ENCODE peak calls at places on chromosome 14, in five cellular contexts. K, H, F, C and V are unnamed samples. For H3K36me3, the result is how much of the 10 kb centered on the place peaks cover.

GRCh38 chr14:98958048-98959031 is 313.7 kb downstream of the BCL11B start:
- DNase-seq in K (no peak), H (no peak), F (no peak), C (no peak), V (no peak)

GRCh38 chr14:69010632-69011031 is 31.5 kb upstream of the ACTN1 start:
- DNase-seq in K (no peak), H (peak), F (no peak), C (no peak), V (no peak)

GRCh38 chr14:48703728-48704467 is 882.3 kb downstream of the RPS29 start:
- DNase-seq in K (no peak), H (no peak), F (no peak), C (no peak), V (no peak)

GRCh38 chr14:37598085-37598972 is 2.9 kb downstream of the TTC6 start:
- DNase-seq in K (no peak), H (peak), F (no peak), C (no peak), V (no peak)

GRCh38 chr14:90049390-90049789 is 12.4 kb upstream of the KCNK13 start:
- DNase-seq in K (no peak), H (no peak), F (no peak), C (no peak), V (no peak)

GRCh38 chr14:69695664-69696527 is 71.0 kb upstream of the SRSF5 start:
- DNase-seq in K (no peak), H (peak), F (peak), C (no peak), V (no peak)

GRCh38 chr14:55699131-55700057 is 119.4 kb downstream of the KTN1 start:
- DNase-seq in K (no peak), H (peak), F (peak), C (no peak), V (peak)

GRCh38 chr14:65225299-65226159 is 123.2 kb upstream of the MAX start:
- DNase-seq in K (peak), H (no peak), F (no peak), C (no peak), V (no peak)

GRCh38 chr14:75450381-75451276 is 22.8 kb downstream of the JDP2 start:
- DNase-seq in K (peak), H (peak), F (peak), C (no peak), V (peak)

GRCh38 chr14:79809849-79810612 is 401.3 kb downstream of the DIO2 start:
- DNase-seq in K (peak), H (peak), F (no peak), C (no peak), V (no peak)

GRCh38 chr14:35669782-35670181 is 135.8 kb downstream of the INSM2 start:
- DNase-seq in K (peak), H (no peak), F (peak), C (no peak), V (no peak)

GRCh38 chr14:81594012-81594411 is 60.4 kb upstream of the SEL1L start:
- DNase-seq in K (no peak), H (peak), F (no peak), C (peak), V (no peak)

GRCh38 chr14:34363733-34364134 is 98.3 kb downstream of the SPTSSA start:
- DNase-seq in K (no peak), H (no peak), F (no peak), C (no peak), V (no peak)

GRCh38 chr14:52923902-52924575 is 26.8 kb downstream of the FERMT2 start:
- DNase-seq in K (no peak), H (no peak), F (no peak), C (no peak), V (no peak)

GRCh38 chr14:105085766-105086165 is 20.5 kb upstream of the GPR132 start:
- DNase-seq in K (no peak), H (no peak), F (no peak), C (no peak), V (peak)

GRCh38 chr14:68621400-68622365 is 171.2 kb downstream of the ZFP36L1 start:
- DNase-seq in K (no peak), H (no peak), F (no peak), C (no peak), V (no peak)

GRCh38 chr14:71487449-71487848 is 444.8 kb upstream of the RGS6 start:
- DNase-seq in K (no peak), H (no peak), F (no peak), C (no peak), V (no peak)

GRCh38 chr14:71488703-71489141 is 443.5 kb upstream of the RGS6 start:
- DNase-seq in K (no peak), H (no peak), F (peak), C (no peak), V (no peak)

GRCh38 chr14:71487941-71488340 is 444.3 kb upstream of the RGS6 start:
- DNase-seq in K (no peak), H (no peak), F (peak), C (no peak), V (no peak)

GRCh38 chr14:71492346-71492745 is 439.9 kb upstream of the RGS6 start:
- DNase-seq in K (no peak), H (no peak), F (no peak), C (no peak), V (no peak)

GRCh38 chr14:71491925-71492324 is 440.3 kb upstream of the RGS6 start:
- DNase-seq in K (no peak), H (no peak), F (no peak), C (no peak), V (peak)
- H3K36me3 ChIP-seq in K (under half), H (under half), F (under half), C (under half), V (under half)

DNA sequence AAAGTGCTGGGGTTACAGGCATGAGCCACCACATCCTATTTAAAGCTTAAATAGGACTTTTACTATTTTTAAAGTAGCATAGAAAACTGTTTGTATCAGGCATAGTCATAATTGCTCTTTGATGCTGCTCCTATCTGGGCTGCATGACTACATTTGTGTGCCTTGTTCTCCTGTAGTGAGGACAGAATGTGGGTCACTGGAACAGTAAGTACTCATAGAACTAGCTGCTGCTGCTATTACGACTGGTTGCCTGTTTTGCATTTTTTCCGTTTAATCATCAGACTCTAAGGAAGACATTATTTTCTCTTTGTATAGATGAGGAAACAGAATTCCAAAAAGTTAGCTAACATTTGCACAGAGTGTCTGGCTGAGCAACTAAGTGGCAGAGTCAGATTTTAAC is 42.8 kb downstream of the ZC3H14 start:
- DNase-seq in K (no peak), H (no peak), F (peak), C (no peak), V (no peak)
- H3K36me3 ChIP-seq in K (under half), H (under half), F (half or more), C (half or more), V (under half)

DNA sequence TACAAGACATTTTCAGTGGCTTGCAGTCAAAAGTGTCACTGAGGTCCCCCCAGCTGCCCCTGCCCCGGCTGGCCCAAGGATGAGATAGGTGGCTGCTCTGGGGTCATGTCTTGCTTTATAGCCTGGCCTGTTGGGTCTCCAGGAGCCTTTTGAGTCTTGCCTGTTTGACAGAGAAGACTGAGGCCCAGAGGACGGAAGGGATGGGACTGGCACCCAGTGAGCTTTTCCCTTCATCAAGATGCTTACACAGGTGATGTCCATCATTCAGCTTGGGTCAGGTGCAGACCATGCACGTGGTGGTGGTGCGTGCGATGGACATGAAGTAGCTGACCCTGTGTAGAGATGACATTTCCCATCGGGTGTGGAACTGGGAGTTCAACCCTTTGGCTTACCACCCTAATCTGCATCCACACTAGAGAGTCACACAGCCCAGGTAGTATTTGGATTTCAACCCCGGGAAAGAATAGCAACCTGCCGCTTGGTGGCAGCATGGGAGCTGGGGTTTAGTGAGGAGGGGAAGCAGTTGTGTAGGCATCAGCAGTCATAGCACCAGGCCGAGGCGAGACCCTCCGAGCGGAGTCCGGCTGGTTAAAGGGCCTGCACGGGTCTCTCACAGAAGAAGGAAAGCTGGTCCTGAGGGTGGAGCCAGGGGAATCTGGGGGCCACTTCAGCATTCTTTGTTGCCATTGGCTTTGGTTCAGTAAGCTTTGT is 12.2 kb downstream of the CKB start:
- DNase-seq in K (no peak), H (no peak), F (no peak), C (no peak), V (no peak)
- H3K36me3 ChIP-seq in K (under half), H (under half), F (under half), C (half or more), V (under half)

GRCh38 chr14:102007916-102008418 is 43.6 kb downstream of the DYNC1H1 start:
- DNase-seq in K (no peak), H (no peak), F (no peak), C (no peak), V (no peak)
- H3K36me3 ChIP-seq in K (under half), H (under half), F (half or more), C (half or more), V (under half)

DNA sequence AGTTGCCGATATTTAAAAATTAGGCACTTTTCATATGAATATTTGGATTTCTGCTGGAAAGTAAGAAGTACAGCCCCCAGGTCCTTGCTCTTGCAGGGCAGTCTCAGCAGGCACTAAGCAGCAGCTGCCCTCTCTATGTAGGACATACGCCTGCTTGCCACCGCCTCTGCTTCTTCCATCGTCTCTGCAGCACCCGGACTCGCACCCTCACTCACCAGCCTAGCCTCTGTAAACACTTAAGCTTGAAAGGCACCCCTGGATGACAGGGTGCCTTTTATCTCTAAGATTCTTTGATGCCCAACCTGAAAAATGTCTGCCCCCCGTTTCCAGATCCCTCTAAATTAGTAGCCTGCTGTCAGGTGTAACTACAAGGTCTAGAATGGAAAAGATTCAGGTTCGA is 19.0 kb downstream of the OTUB2 start:
- DNase-seq in K (no peak), H (no peak), F (no peak), C (no peak), V (peak)
- H3K36me3 ChIP-seq in K (under half), H (under half), F (half or more), C (half or more), V (under half)

GRCh38 chr14:31172084-31172483 is 35.5 kb downstream of the HECTD1 start:
- DNase-seq in K (no peak), H (no peak), F (peak), C (no peak), V (no peak)
- H3K36me3 ChIP-seq in K (under half), H (under half), F (half or more), C (half or more), V (under half)

GRCh38 chr14:24157331-24157730 is 3.7 kb upstream of the IRF9 start:
- DNase-seq in K (no peak), H (no peak), F (no peak), C (no peak), V (no peak)

GRCh38 chr14:24160850-24161804 is at the start of gene IRF9:
- DNase-seq in K (peak), H (peak), F (peak), C (peak), V (peak)

GRCh38 chr14:24159777-24160498 is 1.1 kb upstream of the IRF9 start:
- DNase-seq in K (no peak), H (no peak), F (no peak), C (no peak), V (no peak)

GRCh38 chr14:24162083-24162482 is 1.0 kb downstream of the IRF9 start:
- DNase-seq in K (no peak), H (no peak), F (no peak), C (no peak), V (no peak)

DNA sequence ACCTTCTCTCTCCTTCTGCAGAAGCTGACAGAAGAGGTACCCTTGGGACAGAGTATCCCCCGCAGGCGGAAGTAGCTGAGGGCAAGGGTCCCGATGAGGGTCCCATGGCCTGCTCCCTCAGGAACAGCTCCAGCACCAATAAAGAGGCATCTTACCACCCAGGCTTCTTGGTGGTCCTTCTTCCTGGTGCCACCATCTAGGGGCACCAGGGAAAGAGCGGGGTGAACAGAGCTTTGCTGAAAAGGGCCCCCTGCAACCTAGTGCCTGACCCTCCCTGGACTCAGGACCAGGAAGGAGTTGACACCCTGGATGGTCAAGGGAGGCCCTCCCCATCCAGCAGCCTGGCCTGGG is 591 bp upstream of the IRF9 start:
- DNase-seq in K (no peak), H (no peak), F (no peak), C (no peak), V (no peak)
- H3K36me3 ChIP-seq in K (under half), H (under half), F (half or more), C (half or more), V (under half)

GRCh38 chr14:103669370-103669769 is 40.4 kb downstream of the KLC1 start:
- DNase-seq in K (no peak), H (no peak), F (no peak), C (no peak), V (no peak)
- H3K36me3 ChIP-seq in K (under half), H (under half), F (half or more), C (half or more), V (under half)